ENCODE peak calls at places on chromosomes 13 and 19, in four cellular contexts. E is heart right ventricle, M is GM20000, N is mesothelial cell of epicardium. O is an unnamed sample.
A peak's percentile ranks its signal among the peaks of the same experiment; 100 is the strongest.

GRCh38 chr13:97999653-98000052 is 46.2 kb downstream of the IPO5 start:
- DNase-seq in E (no peak), M (no peak), N (no peak), O (no peak)

GRCh38 chr13:91702411-91702810 is 304.0 kb downstream of the GPC5 start:
- DNase-seq in E (no peak), M (no peak), N (no peak), O (no peak)

GRCh38 chr13:44809152-44809551 is 180.1 kb downstream of the NUFIP1 start:
- DNase-seq in E (no peak), M (no peak), N (no peak), O (no peak)

GRCh38 chr13:113927661-113928581 is 46.0 kb downstream of the C13orf46 start:
- DNase-seq in E (peak; percentile 55), M (no peak), N (no peak), O (no peak)

GRCh38 chr13:50729177-50729576 is 114.3 kb downstream of the DLEU7 start:
- DNase-seq in E (no peak), M (no peak), N (no peak), O (no peak)

GRCh38 chr13:64272681-64273080 is 2857.0 kb upstream of the PCDH20 start:
- DNase-seq in E (no peak), M (no peak), N (no peak), O (no peak)

GRCh38 chr13:105972306-105972721 is 563.1 kb downstream of the EFNB2 start:
- DNase-seq in E (no peak), M (no peak), N (no peak), O (no peak)

GRCh38 chr13:97122381-97122996 is 99.6 kb upstream of the MBNL2 start:
- DNase-seq in E (no peak), M (no peak), N (no peak), O (no peak)

GRCh38 chr13:80339841-80340642 is 884 bp downstream of the SPRY2 start:
- DNase-seq in E (peak; percentile 56), M (peak; percentile 53), N (peak; percentile 22), O (peak; percentile 20)

GRCh38 chr19:23254141-23254910 is 4.1 kb upstream of the ZNF724 start:
- DNase-seq in E (no peak), M (no peak), N (no peak), O (no peak)

GRCh38 chr19:58562126-58563033 is 4.0 kb upstream of the UBE2M start:
- DNase-seq in E (no peak), M (peak; percentile 42), N (no peak), O (peak; percentile 53)

GRCh38 chr13:31946091-31946770 is 85.3 kb upstream of the FRY start:
- DNase-seq in E (no peak), M (no peak), N (no peak), O (no peak)

GRCh38 chr13:28467034-28467433 is 27.9 kb downstream of the FLT1 start:
- DNase-seq in E (no peak), M (no peak), N (no peak), O (no peak)

GRCh38 chr13:114044486-114044885 is 70.6 kb upstream of the C13orf46 start:
- DNase-seq in E (no peak), M (no peak), N (no peak), O (no peak)

GRCh38 chr19:18589380-18590272 is 1.0 kb downstream of the REX1BD start:
- DNase-seq in E (peak; percentile 63), M (peak; percentile 81), N (peak; percentile 50), O (peak; percentile 87)

GRCh38 chr19:35288843-35289355 is 3.1 kb upstream of the MAG start:
- DNase-seq in E (no peak), M (no peak), N (no peak), O (no peak)

GRCh38 chr13:20337894-20338551 is 105.9 kb upstream of the GJB6 start:
- DNase-seq in E (no peak), M (no peak), N (no peak), O (no peak)

GRCh38 chr13:32642316-32642715 is 56.1 kb downstream of the PDS5B start:
- DNase-seq in E (no peak), M (no peak), N (no peak), O (no peak)

GRCh38 chr13:50130686-50131051 is 115.4 kb downstream of the KCNRG start:
- DNase-seq in E (peak; percentile 36), M (peak; percentile 36), N (no peak), O (peak; percentile 13)

GRCh38 chr13:23381877-23382276 is 51.6 kb downstream of the SACS start:
- DNase-seq in E (no peak), M (no peak), N (no peak), O (no peak)

GRCh38 chr13:26839682-26840081 is 79.1 kb upstream of the GPR12 start:
- DNase-seq in E (no peak), M (no peak), N (no peak), O (no peak)

GRCh38 chr19:45973564-45974338 is at the start of gene NOVA2:
- DNase-seq in E (peak; percentile 84), M (peak; percentile 72), N (no peak), O (peak; percentile 62)

GRCh38 chr13:90201676-90202425 is 1145.6 kb upstream of the MIR17HG start:
- DNase-seq in E (peak; percentile 7), M (no peak), N (no peak), O (no peak)

GRCh38 chr19:45474191-45474940 is 6.6 kb downstream of the FOSB start:
- DNase-seq in E (no peak), M (no peak), N (no peak), O (no peak)

GRCh38 chr13:75173457-75174356 is 308.3 kb downstream of the TBC1D4 start:
- DNase-seq in E (no peak), M (no peak), N (no peak), O (peak; percentile 2)

GRCh38 chr19:45526143-45526542 is 18.9 kb downstream of the VASP start:
- DNase-seq in E (peak; percentile 73), M (no peak), N (no peak), O (no peak)

GRCh38 chr19:44435441-44435840 is 12.8 kb downstream of the ZNF229 start:
- DNase-seq in E (no peak), M (no peak), N (no peak), O (no peak)

GRCh38 chr13:114106991-114107685 is 25.3 kb downstream of the RASA3 start:
- DNase-seq in E (no peak), M (no peak), N (no peak), O (no peak)

GRCh38 chr19:55484571-55485438 is at the start of gene NAT14:
- DNase-seq in E (peak; percentile 54), M (peak; percentile 96), N (peak; percentile 64), O (peak; percentile 67)

GRCh38 chr13:23637813-23638212 is 67.6 kb downstream of the TNFRSF19 start:
- DNase-seq in E (peak; percentile 34), M (no peak), N (no peak), O (no peak)

GRCh38 chr19:56141416-56141992 is 417 bp downstream of the ZNF444 start:
- DNase-seq in E (no peak), M (peak; percentile 49), N (no peak), O (peak; percentile 52)

GRCh38 chr13:90717451-90717936 is 630.0 kb upstream of the MIR17HG start:
- DNase-seq in E (no peak), M (no peak), N (no peak), O (no peak)

DNA sequence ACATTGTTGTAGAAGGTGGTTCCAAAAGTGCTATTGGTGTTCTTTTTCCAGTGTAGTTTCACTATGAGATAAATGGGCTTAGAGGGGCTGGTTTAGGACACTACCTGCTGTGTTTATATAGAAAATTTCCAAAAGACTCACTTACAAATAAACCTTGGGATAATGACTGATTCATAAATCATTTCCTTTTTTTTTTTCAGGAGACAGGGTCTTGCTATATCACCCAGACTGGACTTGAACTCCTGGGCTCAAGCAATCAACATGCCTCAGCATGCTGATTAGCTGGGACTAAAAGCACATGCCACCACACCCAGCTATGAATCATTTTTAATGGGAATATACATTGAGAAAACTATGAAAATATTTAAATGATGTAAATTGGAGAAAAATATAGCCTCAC is 376.6 kb downstream of the PCDH9 start:
- DNase-seq in E (no peak), M (no peak), N (no peak), O (no peak)
- TF ChIP-seq CTCF in E (no peak), M (no peak), N (no peak), O (no peak)

GRCh38 chr13:29993196-29993595 is 142.8 kb upstream of the UBL3 start:
- DNase-seq in E (no peak), M (no peak), N (no peak), O (no peak)
- TF ChIP-seq CTCF in E (no peak), M (no peak), N (no peak), O (no peak)

GRCh38 chr19:47357788-47358680 is 8.9 kb downstream of the DHX34 start:
- DNase-seq in E (no peak), M (no peak), N (no peak), O (no peak)
- TF ChIP-seq CTCF in E (no peak), M (no peak), N (peak; percentile 24), O (no peak)

GRCh38 chr19:33412617-33413425 is 39.3 kb downstream of the CEBPG start:
- DNase-seq in E (no peak), M (no peak), N (no peak), O (no peak)

GRCh38 chr19:33413426-33413725 is 39.9 kb downstream of the CEBPG start:
- DNase-seq in E (no peak), M (no peak), N (no peak), O (no peak)

GRCh38 chr19:33411621-33412180 is 38.2 kb downstream of the CEBPG start:
- DNase-seq in E (no peak), M (no peak), N (no peak), O (no peak)

GRCh38 chr19:33414667-33415605 is 41.4 kb downstream of the CEBPG start:
- DNase-seq in E (no peak), M (no peak), N (no peak), O (no peak)

GRCh38 chr19:33413868-33414666 is 40.6 kb downstream of the CEBPG start:
- DNase-seq in E (no peak), M (no peak), N (no peak), O (no peak)
- TF ChIP-seq CTCF in E (no peak), M (no peak), N (no peak), O (no peak)

GRCh38 chr19:2962018-2962670 is 15.2 kb upstream of the TLE6 start:
- DNase-seq in E (peak; percentile 65), M (peak; percentile 56), N (no peak), O (peak; percentile 65)
- TF ChIP-seq CTCF in E (peak; percentile 79), M (peak; percentile 35), N (peak; percentile 96), O (peak; percentile 81)

DNA sequence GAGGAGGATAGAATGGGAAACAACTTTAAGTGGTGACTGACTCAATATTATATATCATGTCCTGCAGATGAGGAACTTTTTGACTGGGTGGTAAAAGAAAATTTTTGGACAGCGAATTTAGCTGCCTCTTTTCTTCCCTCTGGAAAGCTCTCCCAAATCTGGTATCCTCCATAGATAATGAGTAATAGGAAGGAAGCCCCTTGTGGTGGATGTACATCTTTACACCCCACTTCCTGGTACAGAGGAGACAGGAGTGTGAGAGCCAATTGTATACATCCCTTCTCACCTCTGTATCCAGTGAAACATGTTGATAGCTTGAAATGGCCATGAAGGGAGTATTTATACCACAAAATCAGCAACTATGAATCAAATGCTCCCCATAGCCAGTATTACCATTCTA is 17.2 kb upstream of the TDRD3 start:
- DNase-seq in E (no peak), M (no peak), N (no peak), O (no peak)
- TF ChIP-seq CTCF in E (no peak), M (no peak), N (no peak), O (peak; percentile 23)

GRCh38 chr19:27776020-27776419 is 1436.9 kb downstream of the UQCRFS1 start:
- DNase-seq in E (no peak), M (no peak), N (no peak), O (peak; percentile 20)
- TF ChIP-seq CTCF in E (no peak), M (no peak), N (no peak), O (peak; percentile 12)

GRCh38 chr13:110323986-110324749 is 17.1 kb downstream of the COL4A2 start:
- DNase-seq in E (no peak), M (no peak), N (no peak), O (no peak)
- TF ChIP-seq CTCF in E (no peak), M (no peak), N (no peak), O (no peak)

GRCh38 chr19:9768175-9769112 is at the start of gene ZNF846:
- DNase-seq in E (peak; percentile 91), M (peak; percentile 93), N (peak; percentile 77), O (peak; percentile 96)
- TF ChIP-seq CTCF in E (no peak), M (no peak), N (no peak), O (no peak)